ENCODE peak calls at places on chromosomes 11 and 22, in nine cellular contexts. A is endodermal cell; Y is substantia nigra; I is H1; P is HepG2; R is PC-9; L is breast epithelium; X is CD4-positive, alpha-beta memory T cell; N is cardiac muscle cell. J is an unnamed sample.

GRCh38 chr22:48047722-48048500 is 1285.5 kb downstream of the TBC1D22A start:
- DNase-seq in A (peak), Y (no peak), P (no peak), X (no peak), L (no peak), N (no peak), R (no peak), I (peak), J (no peak)

GRCh38 chr22:31250740-31251330 is 38.7 kb downstream of the LIMK2 start:
- DNase-seq in X (no peak), I (no peak), P (peak), Y (no peak), L (no peak), R (no peak), N (peak), A (no peak), J (no peak)

GRCh38 chr11:119744577-119744976 is 15.6 kb upstream of the NECTIN1 start:
- DNase-seq in P (no peak), Y (no peak), I (no peak), R (no peak), L (no peak), N (no peak), A (no peak), X (no peak), J (no peak)

GRCh38 chr22:23603266-23603665 is 23.2 kb upstream of the IGLL1 start:
- DNase-seq in L (no peak), X (no peak), R (no peak), Y (no peak), I (no peak), P (no peak), A (no peak), N (no peak), J (no peak)

GRCh38 chr11:77705195-77705876 is 67.7 kb upstream of the CLNS1A start:
- DNase-seq in L (no peak), I (no peak), A (no peak), X (no peak), P (peak), Y (no peak), N (peak), R (peak), J (no peak)

GRCh38 chr11:87722756-87723599 is 452.3 kb downstream of the RAB38 start:
- DNase-seq in P (peak), X (no peak), I (peak), A (peak), Y (no peak), R (peak), N (peak), L (no peak), J (no peak)

GRCh38 chr11:77300695-77301094 is 791 bp downstream of the GDPD4 start:
- DNase-seq in Y (no peak), I (no peak), R (no peak), P (no peak), X (no peak), A (no peak), L (no peak), N (no peak), J (no peak)

GRCh38 chr11:8101421-8101820 is 20.4 kb downstream of the TUB start:
- DNase-seq in A (no peak), L (peak), P (no peak), Y (no peak), N (no peak), X (no peak), I (peak), R (no peak), J (no peak)

GRCh38 chr22:48943567-48944432 is 883.9 kb downstream of the BRD1 start:
- DNase-seq in A (peak), N (no peak), Y (peak), R (peak), I (peak), X (no peak), P (peak), L (peak), J (peak)

GRCh38 chr11:28104984-28105383 is 3.0 kb downstream of the KIF18A start:
- DNase-seq in A (no peak), N (no peak), X (no peak), R (no peak), L (no peak), Y (no peak), P (no peak), I (no peak), J (no peak)

GRCh38 chr11:64990222-64990918 is 6.4 kb downstream of the BATF2 start:
- DNase-seq in Y (no peak), X (no peak), P (no peak), I (no peak), A (no peak), R (no peak), L (no peak), N (peak), J (no peak)

GRCh38 chr11:44133335-44133946 is 38.0 kb downstream of the EXT2 start:
- DNase-seq in N (peak), X (no peak), Y (no peak), I (no peak), R (no peak), L (no peak), P (peak), A (peak), J (no peak)

GRCh38 chr11:130246719-130247118 is 68.0 kb downstream of the ZBTB44 start:
- DNase-seq in L (no peak), A (no peak), I (no peak), P (no peak), Y (no peak), R (no peak), X (no peak), N (peak), J (no peak)

GRCh38 chr11:44094260-44094868 is 1.1 kb upstream of the EXT2 start:
- DNase-seq in X (peak), R (peak), I (peak), Y (peak), N (peak), A (peak), L (peak), P (peak), J (peak)

GRCh38 chr11:121070951-121071350 is 30.1 kb upstream of the TECTA start:
- DNase-seq in P (no peak), X (no peak), A (no peak), L (no peak), R (no peak), I (no peak), N (no peak), Y (no peak), J (no peak)

GRCh38 chr11:134645576-134645975 is 233.5 kb upstream of the B3GAT1 start:
- DNase-seq in N (no peak), A (peak), Y (no peak), P (no peak), L (no peak), R (no peak), I (no peak), X (no peak), J (no peak)

GRCh38 chr22:43955883-43956286 is 643 bp downstream of the SAMM50 start:
- DNase-seq in N (peak), P (no peak), Y (no peak), R (no peak), A (no peak), I (no peak), X (peak), L (no peak), J (no peak)

GRCh38 chr11:65563606-65564005 is 5.4 kb upstream of the LTBP3 start:
- DNase-seq in A (no peak), I (no peak), N (no peak), Y (no peak), P (no peak), X (no peak), L (no peak), R (no peak), J (no peak)

GRCh38 chr11:104096900-104097299 is 60.5 kb downstream of the DDI1 start:
- DNase-seq in I (no peak), L (no peak), P (no peak), R (no peak), Y (no peak), A (no peak), N (no peak), X (no peak), J (no peak)

GRCh38 chr11:39120890-39121289 is 2338.6 kb downstream of the LRRC4C start:
- DNase-seq in A (no peak), N (no peak), X (no peak), R (no peak), L (no peak), I (no peak), Y (no peak), P (no peak), J (no peak)

GRCh38 chr11:120400564-120401364 is 64.6 kb downstream of the ARHGEF12 start:
- DNase-seq in X (no peak), A (no peak), L (no peak), N (peak), I (no peak), R (peak), Y (no peak), P (peak), J (no peak)

GRCh38 chr11:117145393-117145761 is 1.3 kb downstream of the PAFAH1B2 start:
- DNase-seq in N (peak), I (no peak), X (peak), A (peak), Y (no peak), L (no peak), P (peak), R (peak), J (no peak)

GRCh38 chr11:129840236-129840635 is 24.6 kb downstream of the TMEM45B start:
- DNase-seq in Y (no peak), N (no peak), L (no peak), X (no peak), I (no peak), P (no peak), R (peak), A (no peak), J (no peak)

GRCh38 chr22:27195516-27195915 is 538.1 kb downstream of the MIAT start:
- DNase-seq in Y (no peak), I (no peak), L (no peak), R (no peak), N (no peak), A (no peak), X (no peak), P (no peak), J (no peak)

GRCh38 chr11:29260939-29261705 is 755.7 kb downstream of the KCNA4 start:
- DNase-seq in X (no peak), I (no peak), A (no peak), R (peak), Y (no peak), P (peak), L (no peak), N (no peak), J (no peak)

GRCh38 chr22:18059473-18059872 is 18.3 kb upstream of the PEX26 start:
- DNase-seq in I (no peak), X (no peak), R (no peak), A (no peak), P (no peak), N (no peak), Y (no peak), L (no peak), J (no peak)

GRCh38 chr22:46934172-46934745 is 171.8 kb downstream of the TBC1D22A start:
- DNase-seq in L (no peak), I (no peak), P (no peak), N (no peak), X (no peak), A (no peak), R (no peak), Y (no peak), J (no peak)

GRCh38 chr11:9716275-9717039 is 52.6 kb downstream of the SWAP70 start:
- DNase-seq in Y (no peak), A (no peak), P (no peak), L (no peak), N (peak), R (no peak), I (no peak), X (no peak), J (no peak)

GRCh38 chr11:9717040-9717357 is 53.1 kb downstream of the SWAP70 start:
- DNase-seq in L (no peak), Y (no peak), X (no peak), A (no peak), R (no peak), P (no peak), N (no peak), I (no peak), J (no peak)

GRCh38 chr11:9719949-9720646 is 56.2 kb downstream of the SWAP70 start:
- DNase-seq in L (no peak), R (no peak), P (no peak), A (no peak), X (no peak), Y (no peak), I (no peak), N (peak), J (no peak)

GRCh38 chr11:9714540-9714939 is 50.7 kb downstream of the SWAP70 start:
- DNase-seq in P (no peak), R (no peak), Y (no peak), X (no peak), A (no peak), N (no peak), I (no peak), L (no peak), J (no peak)

GRCh38 chr11:9717719-9718118 is 53.8 kb downstream of the SWAP70 start:
- DNase-seq in P (no peak), Y (no peak), I (no peak), X (no peak), N (no peak), A (no peak), L (no peak), R (no peak), J (no peak)
- H3K27ac ChIP-seq in P (peak), Y (peak), I (no peak), X (no peak), N (peak), A (no peak), L (peak), R (no peak), J (no peak)

GRCh38 chr11:111264646-111265045 is 19.1 kb downstream of the POU2AF2 start:
- DNase-seq in P (no peak), L (no peak), N (no peak), X (no peak), Y (no peak), A (no peak), R (no peak), I (no peak), J (no peak)

GRCh38 chr11:111265421-111265820 is 19.9 kb downstream of the POU2AF2 start:
- DNase-seq in P (no peak), X (no peak), N (no peak), I (no peak), L (no peak), Y (no peak), A (no peak), R (no peak), J (no peak)

GRCh38 chr11:111259871-111260270 is 14.3 kb downstream of the POU2AF2 start:
- DNase-seq in P (no peak), L (no peak), N (no peak), Y (no peak), R (no peak), X (no peak), I (no peak), A (no peak), J (no peak)

GRCh38 chr11:111260761-111261160 is 15.2 kb downstream of the POU2AF2 start:
- DNase-seq in N (no peak), L (no peak), Y (no peak), P (no peak), I (no peak), R (no peak), X (no peak), A (no peak), J (no peak)
- H3K27ac ChIP-seq in N (no peak), L (no peak), Y (no peak), P (no peak), I (no peak), R (no peak), X (no peak), A (no peak), J (no peak)

GRCh38 chr22:21766933-21767462 is 31.4 kb upstream of the YPEL1 start:
- DNase-seq in X (peak), R (no peak), A (no peak), L (no peak), P (no peak), I (no peak), N (no peak), Y (no peak), J (peak)
- H3K27ac ChIP-seq in X (peak), R (no peak), A (no peak), L (no peak), P (no peak), I (no peak), N (no peak), Y (no peak), J (peak)

GRCh38 chr11:4068962-4069361 is 25.6 kb upstream of the RRM1 start:
- DNase-seq in A (peak), P (no peak), N (peak), L (no peak), Y (no peak), I (no peak), X (no peak), R (no peak), J (no peak)
- H3K27ac ChIP-seq in A (no peak), P (no peak), N (no peak), L (no peak), Y (no peak), I (no peak), X (peak), R (no peak), J (peak)

GRCh38 chr22:37148742-37149665 is 712 bp downstream of the IL2RB start:
- DNase-seq in L (no peak), A (no peak), I (no peak), N (no peak), X (no peak), P (no peak), Y (no peak), R (no peak), J (no peak)
- H3K27ac ChIP-seq in L (no peak), A (no peak), I (no peak), N (no peak), X (peak), P (no peak), Y (no peak), R (no peak), J (peak)

DNA sequence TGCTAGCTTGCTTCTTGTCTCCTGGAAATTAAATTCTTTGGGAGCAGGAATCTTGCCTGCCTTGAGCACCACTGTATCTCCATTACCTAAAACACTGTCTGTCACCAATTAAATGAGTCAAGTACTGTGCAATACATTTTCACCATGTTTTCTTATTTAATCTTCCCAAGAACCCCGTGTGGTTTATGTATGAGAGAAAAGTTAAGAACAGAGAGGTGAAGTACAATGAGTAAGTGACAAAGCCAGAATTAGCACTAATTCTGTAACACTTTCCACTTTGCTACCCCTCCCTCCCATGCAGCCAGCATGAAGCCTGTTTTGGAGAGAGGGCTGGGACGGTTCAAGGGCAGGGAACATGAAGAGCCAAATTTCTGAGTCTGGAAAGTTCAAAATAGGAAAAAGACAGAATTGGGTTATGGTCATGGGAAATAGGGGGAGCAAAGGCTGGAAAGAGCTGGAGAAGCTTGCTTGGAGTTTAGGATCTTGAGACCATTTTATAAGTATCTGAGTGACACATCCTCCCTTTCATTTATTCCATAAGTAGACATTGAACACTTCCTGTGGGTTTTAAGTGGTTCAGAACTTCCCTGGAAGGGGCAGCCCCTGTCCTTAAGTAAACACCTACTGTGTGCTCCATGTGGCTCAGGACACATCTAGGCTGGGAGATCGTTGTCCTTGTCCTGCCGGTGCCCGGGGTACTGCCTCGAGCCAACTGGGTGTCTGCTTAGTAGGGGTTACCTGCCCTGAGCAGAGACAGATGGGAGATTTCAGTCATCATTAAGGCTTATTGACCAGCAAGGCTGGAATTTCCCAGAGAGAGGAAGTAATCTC is 60.6 kb upstream of the CHST1 start:
- DNase-seq in I (no peak), A (no peak), Y (no peak), L (no peak), P (no peak), N (no peak), X (no peak), R (no peak), J (no peak)
- H3K27ac ChIP-seq in I (no peak), A (no peak), Y (no peak), L (no peak), P (no peak), N (no peak), X (no peak), R (no peak), J (no peak)